ENCODE peak calls at places on chromosomes 13 and 19, in five cellular contexts. One of them, this sample, is unnamed.

GRCh38 chr13:91141619-91142061 is 205.8 kb upstream of the MIR17HG start:
- DNase-seq in HT1080: no peak
- DNase-seq in T-helper 9 cell: no peak
- DNase-seq in kidney glomerular epithelial cell: no peak
- DNase-seq in IMR-90: no peak
- DNase-seq in this sample: no peak

GRCh38 chr19:50739132-50739746 is 16.1 kb downstream of the CLEC11A start:
- DNase-seq in HT1080: no peak
- DNase-seq in T-helper 9 cell: no peak
- DNase-seq in IMR-90: no peak
- DNase-seq in kidney glomerular epithelial cell: no peak
- DNase-seq in this sample: no peak

GRCh38 chr19:9309974-9310446 is 372 bp upstream of the ZNF699 start:
- DNase-seq in kidney glomerular epithelial cell: peak
- DNase-seq in HT1080: no peak
- DNase-seq in IMR-90: peak
- DNase-seq in T-helper 9 cell: no peak
- DNase-seq in this sample: no peak

GRCh38 chr13:40377783-40378182 is 288.7 kb downstream of the FOXO1 start:
- DNase-seq in T-helper 9 cell: no peak
- DNase-seq in kidney glomerular epithelial cell: peak
- DNase-seq in HT1080: no peak
- DNase-seq in IMR-90: no peak
- DNase-seq in this sample: no peak

GRCh38 chr13:97934590-97934989 is 18.9 kb upstream of the IPO5 start:
- DNase-seq in T-helper 9 cell: no peak
- DNase-seq in HT1080: no peak
- DNase-seq in kidney glomerular epithelial cell: no peak
- DNase-seq in IMR-90: no peak
- DNase-seq in this sample: no peak

GRCh38 chr13:31747966-31748365 is 8.6 kb downstream of the RXFP2 start:
- DNase-seq in kidney glomerular epithelial cell: no peak
- DNase-seq in IMR-90: no peak
- DNase-seq in T-helper 9 cell: no peak
- DNase-seq in HT1080: no peak
- DNase-seq in this sample: no peak

GRCh38 chr19:17996826-17997316 is 11.1 kb upstream of the ARRDC2 start:
- DNase-seq in T-helper 9 cell: peak
- DNase-seq in HT1080: peak
- DNase-seq in IMR-90: peak
- DNase-seq in kidney glomerular epithelial cell: peak
- DNase-seq in this sample: peak

GRCh38 chr13:97892717-97893116 is 60.8 kb upstream of the IPO5 start:
- DNase-seq in HT1080: peak
- DNase-seq in kidney glomerular epithelial cell: no peak
- DNase-seq in T-helper 9 cell: no peak
- DNase-seq in IMR-90: peak
- DNase-seq in this sample: no peak

GRCh38 chr13:45055198-45055901 is 65.0 kb upstream of the GTF2F2 start:
- DNase-seq in T-helper 9 cell: no peak
- DNase-seq in IMR-90: peak
- DNase-seq in HT1080: peak
- DNase-seq in kidney glomerular epithelial cell: peak
- DNase-seq in this sample: no peak

GRCh38 chr13:98751397-98752110 is 918 bp downstream of the SLC15A1 start:
- DNase-seq in kidney glomerular epithelial cell: peak
- DNase-seq in IMR-90: peak
- DNase-seq in T-helper 9 cell: no peak
- DNase-seq in HT1080: no peak
- DNase-seq in this sample: no peak

GRCh38 chr13:109211616-109212015 is 574.8 kb downstream of the IRS2 start:
- DNase-seq in T-helper 9 cell: no peak
- DNase-seq in IMR-90: no peak
- DNase-seq in kidney glomerular epithelial cell: no peak
- DNase-seq in HT1080: no peak
- DNase-seq in this sample: no peak

GRCh38 chr13:112244061-112244460 is 132.1 kb upstream of the SPACA7 start:
- DNase-seq in HT1080: no peak
- DNase-seq in T-helper 9 cell: no peak
- DNase-seq in IMR-90: no peak
- DNase-seq in kidney glomerular epithelial cell: no peak
- DNase-seq in this sample: no peak

GRCh38 chr13:33099860-33100259 is 83.6 kb downstream of the KL start:
- DNase-seq in IMR-90: no peak
- DNase-seq in T-helper 9 cell: no peak
- DNase-seq in HT1080: no peak
- DNase-seq in kidney glomerular epithelial cell: no peak
- DNase-seq in this sample: no peak

This sample was measured in CD4-positive, alpha-beta T cell.